ENCODE peak calls at places on chromosome 1, in nine cellular contexts. J, P, K, S, D, F, B, A and R are unnamed samples.

GRCh38 chr1:100582943-100583342 is 45.0 kb downstream of the GPR88 start:
- DNase-seq in J (no peak), P (no peak), K (no peak), S (no peak), D (no peak), F (no peak), B (no peak), A (no peak), R (no peak)

GRCh38 chr1:113946668-113947387 is 17.7 kb downstream of the HIPK1 start:
- DNase-seq in J (no peak), P (no peak), K (peak; percentile 27), S (no peak), D (no peak), F (no peak), B (no peak), A (no peak), R (no peak)

GRCh38 chr1:109361649-109362048 is 36.1 kb downstream of the SORT1 start:
- DNase-seq in J (no peak), P (no peak), K (no peak), S (peak; percentile 18), D (peak; percentile 2), F (no peak), B (no peak), A (no peak), R (no peak)

GRCh38 chr1:234111458-234112142 is 207.1 kb downstream of the SLC35F3 start:
- DNase-seq in J (no peak), P (peak; percentile 63), K (peak; percentile 17), S (peak; percentile 53), D (no peak), F (no peak), B (no peak), A (peak; percentile 91), R (no peak)

GRCh38 chr1:36411674-36412648 is 14.3 kb upstream of the LSM10 start:
- DNase-seq in J (no peak), P (no peak), K (peak; percentile 51), S (peak; percentile 68), D (no peak), F (no peak), B (no peak), A (peak; percentile 52), R (no peak)

GRCh38 chr1:38068220-38068979 is 21.8 kb upstream of the POU3F1 start:
- DNase-seq in J (no peak), P (no peak), K (no peak), S (no peak), D (no peak), F (no peak), B (no peak), A (no peak), R (no peak)

GRCh38 chr1:113095790-113096455 is 22.9 kb downstream of the LRIG2 start:
- DNase-seq in J (no peak), P (no peak), K (no peak), S (no peak), D (no peak), F (no peak), B (no peak), A (no peak), R (no peak)

GRCh38 chr1:112722601-112723510 is 7.7 kb upstream of the PPM1J start:
- DNase-seq in J (no peak), P (peak; percentile 59), K (peak; percentile 65), S (no peak), D (no peak), F (peak; percentile 56), B (no peak), A (peak; percentile 73), R (no peak)

GRCh38 chr1:201714542-201715276 is 114.2 kb upstream of the IPO9 start:
- DNase-seq in J (no peak), P (no peak), K (peak; percentile 97), S (peak; percentile 99), D (peak; percentile 99), F (peak; percentile 95), B (peak; percentile 95), A (no peak), R (peak; percentile 96)

GRCh38 chr1:204450461-204451257 is 39.0 kb upstream of the PPP1R15B start:
- DNase-seq in J (no peak), P (no peak), K (no peak), S (peak; percentile 63), D (no peak), F (no peak), B (no peak), A (no peak), R (no peak)

GRCh38 chr1:36448530-36449051 is 1.7 kb downstream of the OSCP1 start:
- DNase-seq in J (no peak), P (no peak), K (no peak), S (peak; percentile 75), D (no peak), F (no peak), B (no peak), A (no peak), R (no peak)

GRCh38 chr1:243890576-243890975 is 40.5 kb upstream of the AKT3 start:
- DNase-seq in J (no peak), P (no peak), K (peak; percentile 52), S (peak; percentile 3), D (peak; percentile 80), F (no peak), B (peak; percentile 20), A (no peak), R (no peak)

GRCh38 chr1:154833841-154834240 is 36.2 kb downstream of the KCNN3 start:
- DNase-seq in J (no peak), P (no peak), K (no peak), S (no peak), D (no peak), F (no peak), B (no peak), A (no peak), R (no peak)

GRCh38 chr1:167440345-167440744 is 78.0 kb downstream of the CD247 start:
- DNase-seq in J (no peak), P (no peak), K (no peak), S (no peak), D (no peak), F (peak; percentile 28), B (no peak), A (no peak), R (no peak)

GRCh38 chr1:245946905-245947304 is 560.2 kb downstream of the SMYD3 start:
- DNase-seq in J (no peak), P (no peak), K (peak; percentile 52), S (no peak), D (no peak), F (no peak), B (no peak), A (no peak), R (no peak)

GRCh38 chr1:40662151-40662550 is 3.3 kb downstream of the RIMS3 start:
- DNase-seq in J (no peak), P (no peak), K (peak; percentile 24), S (peak; percentile 40), D (no peak), F (no peak), B (no peak), A (no peak), R (no peak)

GRCh38 chr1:7621334-7622219 is 149.5 kb upstream of the VAMP3 start:
- DNase-seq in J (no peak), P (peak; percentile 1), K (peak; percentile 18), S (no peak), D (no peak), F (peak; percentile 27), B (no peak), A (no peak), R (no peak)

GRCh38 chr1:30381266-30381665 is 342.1 kb downstream of the MATN1 start:
- DNase-seq in J (no peak), P (no peak), K (no peak), S (no peak), D (no peak), F (peak; percentile 48), B (no peak), A (no peak), R (no peak)

GRCh38 chr1:119276558-119276957 is 92.0 kb upstream of the HAO2 start:
- DNase-seq in J (no peak), P (no peak), K (no peak), S (peak; percentile 57), D (no peak), F (no peak), B (no peak), A (no peak), R (no peak)
- TF ChIP-seq CTCF in J (peak; percentile 9), P (no peak), K (no peak), S (peak; percentile 55), D (no peak), F (no peak), B (no peak), A (peak; percentile 54), R (no peak)

DNA sequence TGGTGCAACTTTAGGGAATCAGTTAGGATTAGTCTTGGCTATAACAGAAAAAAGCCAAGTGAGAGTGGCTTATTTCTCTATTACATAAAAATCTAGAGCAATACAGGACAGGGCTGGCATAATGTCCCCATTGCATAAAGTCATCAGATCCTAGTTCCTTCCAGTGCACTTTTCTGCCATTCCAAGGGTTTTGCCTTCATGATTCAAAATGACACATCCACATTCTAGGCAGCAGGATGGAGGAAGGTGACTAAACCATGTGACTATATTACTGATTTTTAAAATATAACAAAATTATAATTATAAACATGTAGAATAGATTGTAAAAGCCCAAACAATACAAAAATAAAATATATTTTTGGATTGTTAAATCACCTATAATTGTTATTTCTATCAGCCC is 18.8 kb downstream of the JUN start:
- DNase-seq in J (no peak), P (no peak), K (no peak), S (peak; percentile 49), D (no peak), F (no peak), B (no peak), A (no peak), R (no peak)
- TF ChIP-seq CTCF in J (no peak), P (no peak), K (no peak), S (no peak), D (no peak), F (no peak), B (no peak), A (no peak), R (no peak)

GRCh38 chr1:186327331-186327730 is 47.7 kb downstream of the TPR start:
- DNase-seq in J (no peak), P (no peak), K (no peak), S (no peak), D (no peak), F (no peak), B (no peak), A (no peak), R (no peak)

GRCh38 chr1:186323865-186324264 is 51.2 kb downstream of the TPR start:
- DNase-seq in J (no peak), P (no peak), K (no peak), S (no peak), D (no peak), F (no peak), B (no peak), A (no peak), R (no peak)

GRCh38 chr1:186330758-186331157 is 44.3 kb downstream of the TPR start:
- DNase-seq in J (no peak), P (no peak), K (no peak), S (no peak), D (no peak), F (no peak), B (no peak), A (no peak), R (no peak)

GRCh38 chr1:186326009-186326408 is 49.0 kb downstream of the TPR start:
- DNase-seq in J (no peak), P (no peak), K (no peak), S (no peak), D (no peak), F (no peak), B (no peak), A (no peak), R (no peak)

GRCh38 chr1:186325239-186325638 is 49.8 kb downstream of the TPR start:
- DNase-seq in J (no peak), P (no peak), K (peak; percentile 33), S (peak; percentile 25), D (no peak), F (no peak), B (no peak), A (no peak), R (no peak)
- TF ChIP-seq CTCF in J (peak; percentile 60), P (peak; percentile 20), K (peak; percentile 42), S (peak; percentile 54), D (peak; percentile 61), F (no peak), B (peak; percentile 57), A (peak; percentile 57), R (no peak)

GRCh38 chr1:23796466-23797271 is 3.9 kb downstream of the GALE start:
- DNase-seq in J (no peak), P (no peak), K (no peak), S (no peak), D (no peak), F (no peak), B (no peak), A (peak; percentile 61), R (no peak)
- TF ChIP-seq CTCF in J (no peak), P (no peak), K (no peak), S (no peak), D (no peak), F (no peak), B (no peak), A (peak; percentile 52), R (no peak)